ENCODE peak calls at places on chromosomes 7 and 10, in five cellular contexts. H, C, X, F and I are unnamed samples.

GRCh38 chr10:91420868-91421267 is 10.7 kb downstream of the HECTD2 start:
- DNase-seq in H (no peak), X (no peak), F (no peak), C (peak; percentile 65), I (no peak)

GRCh38 chr7:2152646-2153045 is 80.1 kb downstream of the MAD1L1 start:
- DNase-seq in X (no peak), C (no peak), H (no peak), F (no peak), I (no peak)

GRCh38 chr10:63491558-63492316 is 26.0 kb upstream of the JMJD1C start:
- DNase-seq in X (peak; percentile 50), H (peak; percentile 97), C (peak; percentile 82), F (no peak), I (no peak)

GRCh38 chr7:3984456-3984855 is 683.4 kb downstream of the SDK1 start:
- DNase-seq in H (no peak), F (no peak), C (no peak), X (no peak), I (no peak)

GRCh38 chr10:116848912-116849270 is 408 bp upstream of the ENO4 start:
- DNase-seq in F (no peak), H (no peak), X (no peak), C (no peak), I (no peak)

GRCh38 chr10:13140627-13141190 is 20.6 kb upstream of the MCM10 start:
- DNase-seq in F (no peak), X (no peak), C (no peak), H (no peak), I (no peak)

GRCh38 chr10:133315847-133316246 is 7.1 kb downstream of the ZNF511 start:
- DNase-seq in X (peak; percentile 61), C (peak; percentile 46), F (no peak), H (no peak), I (no peak)

GRCh38 chr7:3065724-3066143 is 22.1 kb upstream of the CARD11 start:
- DNase-seq in C (peak; percentile 46), X (peak; percentile 77), F (peak; percentile 21), H (peak; percentile 42), I (peak; percentile 56)

GRCh38 chr7:42843209-42843800 is 68.6 kb downstream of the C7orf25 start:
- DNase-seq in F (no peak), C (peak; percentile 9), X (peak; percentile 81), H (peak; percentile 65), I (peak; percentile 59)

GRCh38 chr7:46969303-46970130 is 612.4 kb downstream of the TNS3 start:
- DNase-seq in F (no peak), H (peak; percentile 79), X (no peak), C (no peak), I (no peak)

GRCh38 chr7:148124477-148124876 is 466.1 kb upstream of the C7orf33 start:
- DNase-seq in X (no peak), H (no peak), C (no peak), F (no peak), I (no peak)

GRCh38 chr10:63208981-63209380 is 75.9 kb downstream of the NRBF2 start:
- DNase-seq in F (no peak), X (no peak), C (no peak), H (no peak), I (peak; percentile 45)

GRCh38 chr7:1087952-1088920 is at the start of gene GPER1:
- DNase-seq in F (no peak), X (peak; percentile 14), H (peak; percentile 59), C (no peak), I (peak; percentile 57)

GRCh38 chr7:5266148-5267028 is 16.4 kb upstream of the SLC29A4 start:
- DNase-seq in F (no peak), X (no peak), C (peak; percentile 1), H (no peak), I (peak; percentile 27)

GRCh38 chr7:29806793-29807178 is 478 bp downstream of the WIPF3 start:
- DNase-seq in X (no peak), F (no peak), C (no peak), H (no peak), I (no peak)

GRCh38 chr10:131760416-131761166 is 140.2 kb upstream of the PPP2R2D start:
- DNase-seq in H (no peak), F (no peak), X (no peak), C (no peak), I (no peak)

GRCh38 chr10:72124984-72125383 is 36.6 kb upstream of the SPOCK2 start:
- DNase-seq in F (no peak), C (no peak), X (no peak), H (peak; percentile 14), I (no peak)

GRCh38 chr7:64562246-64562620 is 638 bp downstream of the ZNF680 start:
- DNase-seq in X (no peak), C (no peak), H (no peak), F (no peak), I (no peak)

GRCh38 chr7:84970683-84971082 is 216.2 kb downstream of the SEMA3D start:
- DNase-seq in F (no peak), H (peak; percentile 27), X (no peak), C (no peak), I (no peak)

GRCh38 chr7:23622469-23622868 is 25.3 kb downstream of the CCDC126 start:
- DNase-seq in X (no peak), H (peak; percentile 53), C (no peak), F (no peak), I (no peak)

GRCh38 chr7:142089035-142089434 is 22.5 kb upstream of the MGAM2 start:
- DNase-seq in X (no peak), F (no peak), C (no peak), H (no peak), I (no peak)

GRCh38 chr10:73591935-73592699 is 975 bp upstream of the USP54 start:
- DNase-seq in X (peak; percentile 89), F (no peak), C (peak; percentile 89), H (peak; percentile 58), I (peak; percentile 56)

GRCh38 chr7:14137676-14138075 is 148.2 kb upstream of the ETV1 start:
- DNase-seq in X (no peak), C (no peak), H (no peak), F (no peak), I (no peak)

GRCh38 chr10:1149793-1150637 is 93.8 kb downstream of the WDR37 start:
- DNase-seq in F (no peak), X (no peak), C (peak; percentile 90), H (peak; percentile 77), I (no peak)

GRCh38 chr7:141218941-141219340 is 145.1 kb downstream of the TMEM178B start:
- DNase-seq in C (no peak), X (no peak), F (no peak), H (no peak), I (no peak)

GRCh38 chr10:67402620-67403019 is 293.4 kb downstream of the CTNNA3 start:
- DNase-seq in F (no peak), H (no peak), C (no peak), X (no peak), I (no peak)

GRCh38 chr7:156780724-156781455 is 112.1 kb downstream of the LMBR1 start:
- DNase-seq in F (no peak), H (no peak), X (no peak), C (peak; percentile 74), I (no peak)